ENCODE peak calls at places on chromosomes 3 and 15, in seven cellular contexts. M is HCT116, A is endothelial cell, W is lower leg skin, N is foreskin fibroblast, Q is mesothelial cell of epicardium, B is spleen. Z is an unnamed sample.

GRCh38 chr3:37765591-37766219 is 96.0 kb upstream of the CTDSPL start:
- DNase-seq in M (no peak), A (no peak), W (no peak), N (peak; percentile 47), Q (no peak), B (no peak), Z (no peak)

GRCh38 chr15:51267047-51267713 is 71.2 kb downstream of the CYP19A1 start:
- DNase-seq in M (no peak), A (peak; percentile 26), W (no peak), N (no peak), Q (peak; percentile 40), B (no peak), Z (no peak)

GRCh38 chr15:30870681-30871080 is 33.0 kb upstream of the FAN1 start:
- DNase-seq in M (no peak), A (no peak), W (no peak), N (no peak), Q (no peak), B (no peak), Z (no peak)

GRCh38 chr3:127667119-127667681 is 5.6 kb upstream of the ABTB1 start:
- DNase-seq in M (no peak), A (no peak), W (no peak), N (no peak), Q (peak; percentile 36), B (no peak), Z (no peak)

GRCh38 chr3:100982710-100983109 is 10.5 kb downstream of the ABI3BP start:
- DNase-seq in M (no peak), A (no peak), W (peak; percentile 37), N (no peak), Q (no peak), B (no peak), Z (no peak)

GRCh38 chr15:101578443-101578894 is 73.7 kb downstream of the TM2D3 start:
- DNase-seq in M (peak; percentile 44), A (peak; percentile 30), W (no peak), N (no peak), Q (no peak), B (no peak), Z (no peak)

GRCh38 chr3:194987571-194988494 is 283.1 kb downstream of the XXYLT1 start:
- DNase-seq in M (no peak), A (no peak), W (no peak), N (no peak), Q (peak; percentile 25), B (no peak), Z (no peak)

GRCh38 chr3:72492240-72492639 is 356.0 kb downstream of the SHQ1 start:
- DNase-seq in M (no peak), A (no peak), W (peak; percentile 83), N (peak; percentile 93), Q (no peak), B (no peak), Z (no peak)

GRCh38 chr15:92092391-92092790 is 238.9 kb downstream of the SLCO3A1 start:
- DNase-seq in M (no peak), A (no peak), W (no peak), N (no peak), Q (no peak), B (no peak), Z (no peak)

GRCh38 chr15:92012368-92012629 is 158.8 kb downstream of the SLCO3A1 start:
- DNase-seq in M (no peak), A (no peak), W (no peak), N (no peak), Q (no peak), B (no peak), Z (no peak)

GRCh38 chr15:70235347-70235746 is 137.6 kb upstream of the TLE3 start:
- DNase-seq in M (no peak), A (no peak), W (no peak), N (no peak), Q (no peak), B (peak; percentile 16), Z (no peak)

GRCh38 chr3:128878011-128878457 is 1.4 kb upstream of the ACAD9 start:
- DNase-seq in M (no peak), A (no peak), W (no peak), N (no peak), Q (no peak), B (peak; percentile 19), Z (no peak)

GRCh38 chr15:39404767-39405173 is 176.1 kb upstream of the THBS1 start:
- DNase-seq in M (no peak), A (no peak), W (peak; percentile 48), N (peak; percentile 99), Q (no peak), B (no peak), Z (no peak)

DNA sequence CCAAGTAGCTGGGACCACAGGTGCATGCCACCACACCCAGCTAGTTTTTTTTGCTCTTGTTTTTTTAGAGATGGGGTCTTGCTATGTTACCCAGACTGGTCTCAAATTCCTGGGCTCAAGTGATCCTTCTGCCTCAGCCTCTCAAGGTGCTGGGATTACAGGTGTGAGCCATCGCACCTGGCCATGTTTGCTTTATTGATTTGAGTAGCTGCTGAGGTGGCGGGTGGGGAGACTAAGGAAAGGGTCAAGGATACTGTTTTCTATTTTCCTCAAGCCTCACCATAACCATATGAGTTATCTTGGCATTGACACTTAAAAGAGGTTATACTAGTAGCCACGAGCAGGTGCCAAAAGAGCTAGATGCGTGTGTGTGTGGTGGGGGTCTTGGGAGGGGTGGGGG is 39.0 kb downstream of the CYFIP1 start:
- DNase-seq in M (no peak), A (no peak), W (no peak), N (no peak), Q (no peak), B (no peak), Z (no peak)
- TF ChIP-seq CTCF in M (no peak), A (no peak), W (no peak), N (no peak), Q (no peak), B (no peak), Z (no peak)

GRCh38 chr3:46593274-46593862 is 19.0 kb upstream of the FAM240A start:
- DNase-seq in M (no peak), A (no peak), W (no peak), N (no peak), Q (no peak), B (no peak), Z (no peak)
- TF ChIP-seq CTCF in M (no peak), A (no peak), W (no peak), N (no peak), Q (no peak), B (no peak), Z (no peak)

GRCh38 chr3:170117134-170117533 is 64.4 kb downstream of the PHC3 start:
- DNase-seq in M (no peak), A (peak; percentile 26), W (no peak), N (no peak), Q (no peak), B (no peak), Z (no peak)
- TF ChIP-seq CTCF in M (peak; percentile 48), A (peak; percentile 47), W (no peak), N (peak; percentile 30), Q (no peak), B (no peak), Z (peak; percentile 58)

DNA sequence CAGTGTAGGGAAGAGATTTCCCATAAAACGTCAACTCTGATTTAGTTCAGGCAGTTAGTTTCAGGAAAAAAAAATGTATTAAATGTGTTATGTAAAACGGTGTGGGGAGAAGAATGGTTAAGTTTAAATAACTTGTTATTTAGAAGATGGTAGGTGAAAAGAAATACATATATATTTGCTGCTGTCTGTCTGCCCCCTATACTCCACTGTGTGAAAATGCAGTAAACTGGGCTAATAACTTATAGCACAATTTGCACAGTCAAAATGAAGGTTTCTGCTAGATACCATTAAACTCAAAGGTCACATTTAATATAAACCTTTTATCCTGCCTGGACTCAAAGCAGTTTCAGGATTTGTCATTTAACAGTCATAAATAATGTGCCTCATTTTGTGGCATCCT is 515.0 kb downstream of the FGF12 start:
- DNase-seq in M (no peak), A (no peak), W (no peak), N (no peak), Q (no peak), B (no peak), Z (no peak)
- TF ChIP-seq CTCF in M (peak; percentile 40), A (peak; percentile 16), W (no peak), N (no peak), Q (no peak), B (no peak), Z (peak; percentile 69)

DNA sequence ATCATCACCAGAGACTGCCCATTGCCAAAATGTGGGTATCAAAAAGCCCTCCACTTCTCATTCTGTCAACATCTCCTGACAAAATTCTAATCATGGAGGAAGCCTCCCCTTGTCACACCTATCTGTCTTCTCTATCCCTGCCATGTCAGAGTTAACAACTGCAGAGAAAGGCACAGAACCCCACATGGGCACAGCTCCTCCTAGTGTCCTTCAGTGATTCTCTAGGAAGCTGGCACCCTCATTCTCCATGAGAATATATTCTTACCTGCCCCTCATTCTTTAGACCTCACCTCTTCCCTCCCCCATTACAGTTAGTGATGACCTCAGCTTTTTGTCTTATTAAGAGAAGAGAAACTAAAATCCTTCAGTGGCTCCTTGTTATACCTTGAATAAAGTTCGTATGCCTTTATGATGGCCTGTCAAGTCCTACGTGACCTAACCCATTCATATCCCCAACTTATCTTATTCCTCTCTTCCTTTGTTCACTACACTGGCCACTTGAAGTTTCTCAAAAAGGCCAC is 44.6 kb downstream of the NME9 start:
- DNase-seq in M (no peak), A (no peak), W (no peak), N (no peak), Q (no peak), B (no peak), Z (no peak)
- TF ChIP-seq CTCF in M (peak; percentile 36), A (no peak), W (no peak), N (peak; percentile 4), Q (no peak), B (no peak), Z (peak; percentile 21)